ENCODE peak calls at places on chromosomes 11 and 22, in seven cellular contexts. F, J, S, K, U, G and O are unnamed samples.

GRCh38 chr11:128716661-128717210 is 22.9 kb downstream of the FLI1 start:
- DNase-seq in F (no peak), J (no peak), S (peak), K (peak), U (no peak), G (no peak), O (no peak)

GRCh38 chr22:46338636-46339035 is 3.1 kb downstream of the TRMU start:
- DNase-seq in F (no peak), J (no peak), S (no peak), K (no peak), U (no peak), G (peak), O (no peak)

GRCh38 chr11:17593466-17594245 is 46.6 kb downstream of the OTOG start:
- DNase-seq in F (no peak), J (no peak), S (no peak), K (no peak), U (no peak), G (no peak), O (no peak)

GRCh38 chr22:40588726-40589125 is 47.8 kb downstream of the MRTFA start:
- DNase-seq in F (no peak), J (no peak), S (no peak), K (no peak), U (peak), G (no peak), O (no peak)

GRCh38 chr11:20243974-20244373 is 83.7 kb upstream of the DBX1 start:
- DNase-seq in F (no peak), J (no peak), S (no peak), K (no peak), U (no peak), G (no peak), O (no peak)

GRCh38 chr22:32997295-32997694 is 60.9 kb downstream of the SYN3 start:
- DNase-seq in F (no peak), J (no peak), S (no peak), K (no peak), U (no peak), G (no peak), O (no peak)

GRCh38 chr11:123251656-123252344 is 56.8 kb upstream of the CLMP start:
- DNase-seq in F (no peak), J (peak), S (no peak), K (no peak), U (no peak), G (no peak), O (no peak)

GRCh38 chr11:32960553-32961164 is 55.0 kb upstream of the DEPDC7 start:
- DNase-seq in F (peak), J (peak), S (no peak), K (no peak), U (peak), G (no peak), O (peak)

GRCh38 chr11:124039557-124039956 is 1.6 kb downstream of the OR10G7 start:
- DNase-seq in F (no peak), J (no peak), S (no peak), K (no peak), U (no peak), G (no peak), O (no peak)

GRCh38 chr22:20249797-20250354 is 18.2 kb downstream of the RTN4R start:
- DNase-seq in F (no peak), J (peak), S (no peak), K (no peak), U (peak), G (no peak), O (no peak)

GRCh38 chr11:128208329-128209220 is 378.8 kb downstream of the ETS1 start:
- DNase-seq in F (peak), J (no peak), S (no peak), K (no peak), U (peak), G (no peak), O (no peak)

GRCh38 chr11:116791002-116791812 is 472 bp downstream of the APOA5 start:
- DNase-seq in F (peak), J (peak), S (peak), K (peak), U (peak), G (peak), O (peak)

GRCh38 chr11:130162733-130163132 is 3.2 kb downstream of the ST14 start:
- DNase-seq in F (peak), J (no peak), S (no peak), K (peak), U (peak), G (no peak), O (no peak)

GRCh38 chr11:45252134-45252856 is 33.8 kb downstream of the SYT13 start:
- DNase-seq in F (peak), J (no peak), S (peak), K (peak), U (peak), G (peak), O (peak)

GRCh38 chr11:84588131-84588829 is 1038.9 kb downstream of the DLG2 start:
- DNase-seq in F (no peak), J (no peak), S (no peak), K (no peak), U (peak), G (no peak), O (no peak)

GRCh38 chr11:62497132-62497915 is 49.3 kb downstream of the AHNAK start:
- DNase-seq in F (peak), J (peak), S (no peak), K (peak), U (peak), G (no peak), O (peak)

GRCh38 chr22:36299911-36300310 is 47.0 kb downstream of the APOL1 start:
- DNase-seq in F (no peak), J (no peak), S (no peak), K (no peak), U (no peak), G (peak), O (no peak)